ENCODE peak calls at places on chromosome 4, in eight cellular contexts. One of them, this sample, is unnamed.

GRCh38 chr4:53653484-53654053 is 62.3 kb upstream of the LNX1 start:
- DNase-seq in CD4-positive, CD25-positive, alpha-beta regulatory T cell: no peak
- DNase-seq in HT1080: no peak
- DNase-seq in lower leg skin: no peak
- DNase-seq in RPMI8226: peak; percentile 55
- DNase-seq in AG08395: peak; percentile 26
- DNase-seq in right cardiac atrium: peak; percentile 37
- DNase-seq in H4: peak; percentile 33
- DNase-seq in this sample: no peak

GRCh38 chr4:3488791-3489190 is 25.7 kb downstream of the DOK7 start:
- DNase-seq in CD4-positive, CD25-positive, alpha-beta regulatory T cell: no peak
- DNase-seq in HT1080: no peak
- DNase-seq in lower leg skin: no peak
- DNase-seq in RPMI8226: no peak
- DNase-seq in AG08395: no peak
- DNase-seq in right cardiac atrium: peak; percentile 42
- DNase-seq in H4: no peak
- DNase-seq in this sample: no peak

GRCh38 chr4:105088110-105088879 is 58.4 kb upstream of the TET2 start:
- DNase-seq in CD4-positive, CD25-positive, alpha-beta regulatory T cell: no peak
- DNase-seq in HT1080: peak; percentile 84
- DNase-seq in lower leg skin: peak; percentile 14
- DNase-seq in RPMI8226: no peak
- DNase-seq in AG08395: peak; percentile 77
- DNase-seq in right cardiac atrium: no peak
- DNase-seq in H4: peak; percentile 96
- DNase-seq in this sample: peak; percentile 90

GRCh38 chr4:8061145-8061544 is 97.5 kb downstream of the ABLIM2 start:
- DNase-seq in CD4-positive, CD25-positive, alpha-beta regulatory T cell: no peak
- DNase-seq in HT1080: no peak
- DNase-seq in lower leg skin: no peak
- DNase-seq in RPMI8226: no peak
- DNase-seq in AG08395: no peak
- DNase-seq in right cardiac atrium: no peak
- DNase-seq in H4: no peak
- DNase-seq in this sample: no peak

GRCh38 chr4:183552274-183553146 is 47.7 kb downstream of the ING2 start:
- DNase-seq in CD4-positive, CD25-positive, alpha-beta regulatory T cell: no peak
- DNase-seq in HT1080: no peak
- DNase-seq in lower leg skin: no peak
- DNase-seq in RPMI8226: no peak
- DNase-seq in AG08395: no peak
- DNase-seq in right cardiac atrium: no peak
- DNase-seq in H4: no peak
- DNase-seq in this sample: no peak

GRCh38 chr4:78776729-78777555 is 792 bp downstream of the BMP2K start:
- DNase-seq in CD4-positive, CD25-positive, alpha-beta regulatory T cell: peak; percentile 70
- DNase-seq in HT1080: peak; percentile 83
- DNase-seq in lower leg skin: peak; percentile 33
- DNase-seq in RPMI8226: peak; percentile 60
- DNase-seq in AG08395: peak; percentile 71
- DNase-seq in right cardiac atrium: peak; percentile 67
- DNase-seq in H4: peak; percentile 22
- DNase-seq in this sample: no peak

GRCh38 chr4:163166041-163166579 is 580 bp downstream of the NAF1 start:
- DNase-seq in CD4-positive, CD25-positive, alpha-beta regulatory T cell: peak; percentile 79
- DNase-seq in HT1080: peak; percentile 47
- DNase-seq in lower leg skin: peak; percentile 21
- DNase-seq in RPMI8226: peak; percentile 53
- DNase-seq in AG08395: peak; percentile 58
- DNase-seq in right cardiac atrium: peak; percentile 79
- DNase-seq in H4: no peak
- DNase-seq in this sample: no peak

GRCh38 chr4:53693909-53694308 is 102.6 kb upstream of the LNX1 start:
- DNase-seq in CD4-positive, CD25-positive, alpha-beta regulatory T cell: no peak
- DNase-seq in HT1080: no peak
- DNase-seq in lower leg skin: no peak
- DNase-seq in RPMI8226: no peak
- DNase-seq in AG08395: no peak
- DNase-seq in right cardiac atrium: no peak
- DNase-seq in H4: no peak
- DNase-seq in this sample: no peak

GRCh38 chr4:156941940-156942548 is 29.6 kb downstream of the PDGFC start:
- DNase-seq in CD4-positive, CD25-positive, alpha-beta regulatory T cell: no peak
- DNase-seq in HT1080: peak; percentile 71
- DNase-seq in lower leg skin: no peak
- DNase-seq in RPMI8226: peak; percentile 41
- DNase-seq in AG08395: no peak
- DNase-seq in right cardiac atrium: no peak
- DNase-seq in H4: peak; percentile 83
- DNase-seq in this sample: peak; percentile 19

GRCh38 chr4:122652379-122652778 is 31.5 kb upstream of the IL21 start:
- DNase-seq in CD4-positive, CD25-positive, alpha-beta regulatory T cell: peak; percentile 57
- DNase-seq in HT1080: no peak
- DNase-seq in lower leg skin: no peak
- DNase-seq in RPMI8226: peak; percentile 20
- DNase-seq in AG08395: peak; percentile 57
- DNase-seq in right cardiac atrium: peak; percentile 49
- DNase-seq in H4: peak; percentile 54
- DNase-seq in this sample: no peak

GRCh38 chr4:102627831-102628523 is 126.8 kb downstream of the NFKB1 start:
- DNase-seq in CD4-positive, CD25-positive, alpha-beta regulatory T cell: no peak
- DNase-seq in HT1080: peak; percentile 97
- DNase-seq in lower leg skin: no peak
- DNase-seq in RPMI8226: no peak
- DNase-seq in AG08395: peak; percentile 43
- DNase-seq in right cardiac atrium: no peak
- DNase-seq in H4: no peak
- DNase-seq in this sample: no peak

GRCh38 chr4:98377626-98378025 is 116.4 kb downstream of the RAP1GDS1 start:
- DNase-seq in CD4-positive, CD25-positive, alpha-beta regulatory T cell: no peak
- DNase-seq in HT1080: no peak
- DNase-seq in lower leg skin: no peak
- DNase-seq in RPMI8226: no peak
- DNase-seq in AG08395: peak; percentile 16
- DNase-seq in right cardiac atrium: no peak
- DNase-seq in H4: no peak
- DNase-seq in this sample: no peak

GRCh38 chr4:161237495-161237894 is 926.3 kb downstream of the FSTL5 start:
- DNase-seq in CD4-positive, CD25-positive, alpha-beta regulatory T cell: no peak
- DNase-seq in HT1080: no peak
- DNase-seq in lower leg skin: no peak
- DNase-seq in RPMI8226: no peak
- DNase-seq in AG08395: no peak
- DNase-seq in right cardiac atrium: no peak
- DNase-seq in H4: no peak
- DNase-seq in this sample: no peak

GRCh38 chr4:5037553-5038551 is 13.4 kb upstream of the STK32B start:
- DNase-seq in CD4-positive, CD25-positive, alpha-beta regulatory T cell: no peak
- DNase-seq in HT1080: peak; percentile 85
- DNase-seq in lower leg skin: peak; percentile 64
- DNase-seq in RPMI8226: no peak
- DNase-seq in AG08395: peak; percentile 86
- DNase-seq in right cardiac atrium: no peak
- DNase-seq in H4: peak; percentile 96
- DNase-seq in this sample: no peak

GRCh38 chr4:136861081-136861480 is 671.2 kb downstream of the PCDH18 start:
- DNase-seq in CD4-positive, CD25-positive, alpha-beta regulatory T cell: no peak
- DNase-seq in HT1080: no peak
- DNase-seq in lower leg skin: no peak
- DNase-seq in RPMI8226: no peak
- DNase-seq in AG08395: no peak
- DNase-seq in right cardiac atrium: no peak
- DNase-seq in H4: no peak
- DNase-seq in this sample: no peak

GRCh38 chr4:113222431-113222979 is 173.1 kb downstream of the ANK2 start:
- DNase-seq in CD4-positive, CD25-positive, alpha-beta regulatory T cell: no peak
- DNase-seq in HT1080: peak; percentile 17
- DNase-seq in lower leg skin: no peak
- DNase-seq in RPMI8226: no peak
- DNase-seq in AG08395: peak; percentile 56
- DNase-seq in right cardiac atrium: no peak
- DNase-seq in H4: no peak
- DNase-seq in this sample: no peak

GRCh38 chr4:184713887-184714286 is 20.0 kb downstream of the CENPU start:
- DNase-seq in CD4-positive, CD25-positive, alpha-beta regulatory T cell: no peak
- DNase-seq in HT1080: no peak
- DNase-seq in lower leg skin: no peak
- DNase-seq in RPMI8226: no peak
- DNase-seq in AG08395: no peak
- DNase-seq in right cardiac atrium: no peak
- DNase-seq in H4: no peak
- DNase-seq in this sample: no peak

GRCh38 chr4:24003926-24004325 is 114.1 kb upstream of the PPARGC1A start:
- DNase-seq in CD4-positive, CD25-positive, alpha-beta regulatory T cell: no peak
- DNase-seq in HT1080: no peak
- DNase-seq in lower leg skin: no peak
- DNase-seq in RPMI8226: no peak
- DNase-seq in AG08395: peak; percentile 30
- DNase-seq in right cardiac atrium: no peak
- DNase-seq in H4: no peak
- DNase-seq in this sample: no peak

GRCh38 chr4:37662306-37662705 is 23.9 kb downstream of the RELL1 start:
- DNase-seq in CD4-positive, CD25-positive, alpha-beta regulatory T cell: no peak
- DNase-seq in HT1080: no peak
- DNase-seq in lower leg skin: no peak
- DNase-seq in RPMI8226: no peak
- DNase-seq in AG08395: no peak
- DNase-seq in right cardiac atrium: no peak
- DNase-seq in H4: no peak
- DNase-seq in this sample: no peak

GRCh38 chr4:16231570-16232252 is 5.4 kb upstream of the TAPT1 start:
- DNase-seq in CD4-positive, CD25-positive, alpha-beta regulatory T cell: no peak
- DNase-seq in HT1080: no peak
- DNase-seq in lower leg skin: no peak
- DNase-seq in RPMI8226: no peak
- DNase-seq in AG08395: no peak
- DNase-seq in right cardiac atrium: no peak
- DNase-seq in H4: no peak
- DNase-seq in this sample: no peak

GRCh38 chr4:8865681-8866310 is 5.8 kb downstream of the HMX1 start:
- DNase-seq in CD4-positive, CD25-positive, alpha-beta regulatory T cell: no peak
- DNase-seq in HT1080: no peak
- DNase-seq in lower leg skin: no peak
- DNase-seq in RPMI8226: no peak
- DNase-seq in AG08395: no peak
- DNase-seq in right cardiac atrium: no peak
- DNase-seq in H4: no peak
- DNase-seq in this sample: no peak

GRCh38 chr4:74097631-74098550 is 1.1 kb downstream of the CXCL2 start:
- DNase-seq in CD4-positive, CD25-positive, alpha-beta regulatory T cell: no peak
- DNase-seq in HT1080: no peak
- DNase-seq in lower leg skin: no peak
- DNase-seq in RPMI8226: no peak
- DNase-seq in AG08395: no peak
- DNase-seq in right cardiac atrium: no peak
- DNase-seq in H4: no peak
- DNase-seq in this sample: no peak

GRCh38 chr4:85149656-85150055 is 183.2 kb upstream of the WDFY3 start:
- DNase-seq in CD4-positive, CD25-positive, alpha-beta regulatory T cell: no peak
- DNase-seq in HT1080: peak; percentile 22
- DNase-seq in lower leg skin: no peak
- DNase-seq in RPMI8226: no peak
- DNase-seq in AG08395: peak; percentile 18
- DNase-seq in right cardiac atrium: no peak
- DNase-seq in H4: no peak
- DNase-seq in this sample: no peak

GRCh38 chr4:110630621-110631402 is 7.9 kb upstream of the PITX2 start:
- DNase-seq in CD4-positive, CD25-positive, alpha-beta regulatory T cell: no peak
- DNase-seq in HT1080: no peak
- DNase-seq in lower leg skin: no peak
- DNase-seq in RPMI8226: no peak
- DNase-seq in AG08395: no peak
- DNase-seq in right cardiac atrium: no peak
- DNase-seq in H4: no peak
- DNase-seq in this sample: no peak

GRCh38 chr4:86557526-86557925 is 36.6 kb upstream of the PTPN13 start:
- DNase-seq in CD4-positive, CD25-positive, alpha-beta regulatory T cell: no peak
- DNase-seq in HT1080: no peak
- DNase-seq in lower leg skin: no peak
- DNase-seq in RPMI8226: no peak
- DNase-seq in AG08395: no peak
- DNase-seq in right cardiac atrium: no peak
- DNase-seq in H4: no peak
- DNase-seq in this sample: no peak

GRCh38 chr4:159606835-159607234 is 504.0 kb downstream of the RAPGEF2 start:
- DNase-seq in CD4-positive, CD25-positive, alpha-beta regulatory T cell: no peak
- DNase-seq in HT1080: peak; percentile 31
- DNase-seq in lower leg skin: no peak
- DNase-seq in RPMI8226: no peak
- DNase-seq in AG08395: no peak
- DNase-seq in right cardiac atrium: no peak
- DNase-seq in H4: peak; percentile 79
- DNase-seq in this sample: no peak

GRCh38 chr4:37675587-37676290 is 10.4 kb downstream of the RELL1 start:
- DNase-seq in CD4-positive, CD25-positive, alpha-beta regulatory T cell: peak; percentile 59
- DNase-seq in HT1080: no peak
- DNase-seq in lower leg skin: no peak
- DNase-seq in RPMI8226: peak; percentile 72
- DNase-seq in AG08395: no peak
- DNase-seq in right cardiac atrium: no peak
- DNase-seq in H4: no peak
- DNase-seq in this sample: no peak

GRCh38 chr4:145735330-145735638 is 55.3 kb downstream of the C4orf51 start:
- DNase-seq in CD4-positive, CD25-positive, alpha-beta regulatory T cell: no peak
- DNase-seq in HT1080: peak; percentile 92
- DNase-seq in lower leg skin: no peak
- DNase-seq in RPMI8226: no peak
- DNase-seq in AG08395: peak; percentile 91
- DNase-seq in right cardiac atrium: no peak
- DNase-seq in H4: peak; percentile 81
- DNase-seq in this sample: no peak

GRCh38 chr4:42515156-42515884 is 118.0 kb downstream of the SHISA3 start:
- DNase-seq in CD4-positive, CD25-positive, alpha-beta regulatory T cell: no peak
- DNase-seq in HT1080: no peak
- DNase-seq in lower leg skin: no peak
- DNase-seq in RPMI8226: no peak
- DNase-seq in AG08395: peak; percentile 2
- DNase-seq in right cardiac atrium: no peak
- DNase-seq in H4: no peak
- DNase-seq in this sample: no peak

GRCh38 chr4:185127021-185127925 is 15.8 kb upstream of the SLC25A4 start:
- DNase-seq in CD4-positive, CD25-positive, alpha-beta regulatory T cell: no peak
- DNase-seq in HT1080: no peak
- DNase-seq in lower leg skin: no peak
- DNase-seq in RPMI8226: no peak
- DNase-seq in AG08395: no peak
- DNase-seq in right cardiac atrium: peak; percentile 73
- DNase-seq in H4: no peak
- DNase-seq in this sample: no peak

GRCh38 chr4:100098011-100098545 is 92.2 kb downstream of the DDIT4L start:
- DNase-seq in CD4-positive, CD25-positive, alpha-beta regulatory T cell: no peak
- DNase-seq in HT1080: no peak
- DNase-seq in lower leg skin: no peak
- DNase-seq in RPMI8226: no peak
- DNase-seq in AG08395: no peak
- DNase-seq in right cardiac atrium: no peak
- DNase-seq in H4: no peak
- DNase-seq in this sample: no peak

GRCh38 chr4:4852591-4853362 is 6.7 kb upstream of the MSX1 start:
- DNase-seq in CD4-positive, CD25-positive, alpha-beta regulatory T cell: peak; percentile 49
- DNase-seq in HT1080: no peak
- DNase-seq in lower leg skin: peak; percentile 44
- DNase-seq in RPMI8226: no peak
- DNase-seq in AG08395: peak; percentile 86
- DNase-seq in right cardiac atrium: peak; percentile 64
- DNase-seq in H4: no peak
- DNase-seq in this sample: no peak

GRCh38 chr4:142773505-142773904 is 72.6 kb downstream of the INPP4B start:
- DNase-seq in CD4-positive, CD25-positive, alpha-beta regulatory T cell: no peak
- DNase-seq in HT1080: no peak
- DNase-seq in lower leg skin: no peak
- DNase-seq in RPMI8226: no peak
- DNase-seq in AG08395: no peak
- DNase-seq in right cardiac atrium: no peak
- DNase-seq in H4: no peak
- DNase-seq in this sample: no peak

GRCh38 chr4:110675406-110675805 is 52.5 kb upstream of the PITX2 start:
- DNase-seq in CD4-positive, CD25-positive, alpha-beta regulatory T cell: no peak
- DNase-seq in HT1080: no peak
- DNase-seq in lower leg skin: no peak
- DNase-seq in RPMI8226: no peak
- DNase-seq in AG08395: no peak
- DNase-seq in right cardiac atrium: no peak
- DNase-seq in H4: no peak
- DNase-seq in this sample: no peak